ENCODE peak calls at places on chromosomes 1 and 21, in eight cellular contexts. K is uterus, X is fibroblast of the aortic adventitia, N is endothelial cell, F is WTC11, E is cardiac fibroblast, G is OCI-LY7, O is IMR-90. T is an unnamed sample.

GRCh38 chr1:36351222-36351977 is 28.0 kb upstream of the EVA1B start:
- DNase-seq in E (peak), N (no peak), K (no peak), O (peak), F (no peak), X (peak), G (no peak), T (no peak)

GRCh38 chr1:185132534-185132933 is 24.2 kb downstream of the TRMT1L start:
- DNase-seq in O (no peak), E (no peak), N (no peak), G (no peak), F (no peak), K (no peak), X (no peak), T (no peak)

GRCh38 chr21:36113647-36114428 is 21.0 kb upstream of the CBR3 start:
- DNase-seq in K (no peak), G (no peak), O (no peak), N (no peak), X (no peak), E (no peak), F (no peak), T (no peak)

GRCh38 chr1:159177273-159177907 is 6.0 kb downstream of the CADM3 start:
- DNase-seq in K (peak), G (peak), F (peak), X (peak), E (peak), O (peak), N (peak), T (no peak)

GRCh38 chr21:31873696-31874599 is 1.1 kb downstream of the HUNK start:
- DNase-seq in K (peak), X (no peak), E (peak), G (peak), N (peak), F (peak), O (peak), T (peak)

GRCh38 chr1:22347854-22348760 is 103.5 kb upstream of the ZBTB40 start:
- DNase-seq in F (no peak), E (no peak), K (no peak), N (no peak), O (no peak), G (no peak), X (no peak), T (no peak)

GRCh38 chr1:248815407-248816034 is 10.2 kb downstream of the SH3BP5L start:
- DNase-seq in F (no peak), N (no peak), K (no peak), O (no peak), X (no peak), G (no peak), E (no peak), T (no peak)

GRCh38 chr1:151693057-151693651 is 23.4 kb downstream of the CELF3 start:
- DNase-seq in G (peak), K (no peak), N (no peak), O (peak), F (no peak), X (peak), E (peak), T (no peak)

GRCh38 chr1:117061986-117062415 is 1.9 kb downstream of the TTF2 start:
- DNase-seq in O (peak), F (no peak), G (no peak), K (no peak), X (peak), N (no peak), E (peak), T (no peak)

GRCh38 chr1:117059334-117059677 is 820 bp upstream of the TTF2 start:
- DNase-seq in G (peak), E (no peak), X (no peak), O (no peak), N (peak), F (peak), K (no peak), T (no peak)

GRCh38 chr1:117058810-117059209 is 1.3 kb upstream of the TTF2 start:
- DNase-seq in O (no peak), E (no peak), N (no peak), K (no peak), F (no peak), X (no peak), G (peak), T (no peak)

GRCh38 chr1:117060441-117061317 is 553 bp downstream of the TTF2 start:
- DNase-seq in F (no peak), G (peak), E (peak), N (peak), O (peak), K (no peak), X (peak), T (no peak)

GRCh38 chr1:117059678-117060440 is at the start of gene TTF2:
- DNase-seq in N (peak), K (peak), F (peak), G (peak), E (peak), X (peak), O (peak), T (peak)
- TF ChIP-seq CTCF in N (no peak), K (peak), F (no peak), G (peak), E (no peak), X (peak), O (no peak), T (peak)

GRCh38 chr1:230425252-230426061 is 675 bp downstream of the PGBD5 start:
- DNase-seq in F (peak), X (no peak), N (peak), G (no peak), K (no peak), E (no peak), O (no peak), T (no peak)
- TF ChIP-seq CTCF in F (no peak), X (no peak), N (no peak), G (no peak), K (no peak), E (no peak), O (no peak), T (no peak)

GRCh38 chr1:156480015-156480368 is 20.6 kb downstream of the MEF2D start:
- DNase-seq in F (no peak), K (no peak), X (no peak), E (no peak), N (no peak), O (no peak), G (no peak), T (no peak)
- TF ChIP-seq CTCF in F (no peak), K (no peak), X (peak), E (peak), N (no peak), O (peak), G (no peak), T (no peak)

GRCh38 chr1:235947989-235948388 is 81.3 kb upstream of the LYST start:
- DNase-seq in F (no peak), N (no peak), G (no peak), E (no peak), K (no peak), O (no peak), X (no peak), T (no peak)

GRCh38 chr1:235943581-235944114 is 76.9 kb upstream of the LYST start:
- DNase-seq in G (no peak), N (no peak), E (peak), O (peak), F (no peak), K (no peak), X (peak), T (no peak)

GRCh38 chr1:235945775-235946565 is 79.3 kb upstream of the LYST start:
- DNase-seq in F (no peak), X (no peak), O (no peak), N (no peak), E (no peak), K (no peak), G (no peak), T (no peak)

GRCh38 chr1:235948774-235949427 is 82.2 kb upstream of the LYST start:
- DNase-seq in E (no peak), G (no peak), O (no peak), K (no peak), N (no peak), F (no peak), X (no peak), T (no peak)

DNA sequence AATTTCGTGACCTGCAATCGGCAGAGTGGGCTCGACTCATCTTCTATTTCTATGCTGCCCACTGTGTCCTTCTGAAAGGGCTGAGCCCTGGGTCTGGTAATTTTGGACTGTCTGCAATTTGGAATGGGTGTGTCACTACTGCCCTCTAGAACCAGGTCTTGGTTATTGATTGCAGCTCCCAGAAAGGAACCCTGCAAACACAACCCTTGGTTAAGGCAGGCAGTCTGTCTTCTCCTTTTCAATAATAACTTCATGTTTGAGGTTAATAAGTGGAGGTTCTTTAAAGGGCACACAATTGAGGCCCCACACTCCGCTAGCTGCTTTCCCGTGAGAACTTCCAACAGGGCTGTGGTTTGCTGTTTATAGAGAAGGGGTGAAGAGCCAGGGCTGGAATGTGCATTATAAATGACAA is 79.9 kb upstream of the LYST start:
- DNase-seq in O (peak), E (peak), K (no peak), G (peak), X (peak), F (no peak), N (no peak), T (no peak)
- TF ChIP-seq CTCF in O (peak), E (peak), K (no peak), G (peak), X (peak), F (no peak), N (no peak), T (no peak)

GRCh38 chr1:5968161-5968736 is 24.0 kb downstream of the NPHP4 start:
- DNase-seq in X (no peak), F (peak), O (no peak), G (no peak), N (no peak), K (no peak), E (no peak), T (no peak)

GRCh38 chr1:5962265-5963105 is 29.7 kb downstream of the NPHP4 start:
- DNase-seq in O (no peak), G (no peak), X (no peak), N (no peak), E (no peak), F (no peak), K (no peak), T (no peak)

GRCh38 chr1:5966543-5967205 is 25.6 kb downstream of the NPHP4 start:
- DNase-seq in O (no peak), K (no peak), E (no peak), N (no peak), F (peak), X (no peak), G (no peak), T (no peak)

GRCh38 chr1:5967351-5968160 is 24.7 kb downstream of the NPHP4 start:
- DNase-seq in N (no peak), K (no peak), X (no peak), G (no peak), O (no peak), F (peak), E (peak), T (no peak)

GRCh38 chr1:5965586-5966131 is 26.6 kb downstream of the NPHP4 start:
- DNase-seq in K (no peak), F (no peak), X (no peak), N (no peak), G (no peak), O (no peak), E (no peak), T (no peak)
- TF ChIP-seq CTCF in K (no peak), F (no peak), X (no peak), N (no peak), G (no peak), O (no peak), E (no peak), T (no peak)

GRCh38 chr1:157313240-157313807 is 175.1 kb upstream of the ETV3 start:
- DNase-seq in N (no peak), G (no peak), K (no peak), O (no peak), X (no peak), F (no peak), E (no peak), T (no peak)

GRCh38 chr1:157307491-157307890 is 169.3 kb upstream of the ETV3 start:
- DNase-seq in E (no peak), K (no peak), O (no peak), F (no peak), N (no peak), X (no peak), G (no peak), T (no peak)

GRCh38 chr1:157312270-157312812 is 174.1 kb upstream of the ETV3 start:
- DNase-seq in X (peak), N (no peak), O (no peak), E (no peak), F (no peak), K (no peak), G (no peak), T (no peak)

GRCh38 chr1:157311730-157312269 is 173.6 kb upstream of the ETV3 start:
- DNase-seq in O (no peak), X (no peak), G (no peak), N (no peak), F (no peak), E (no peak), K (no peak), T (no peak)

DNA sequence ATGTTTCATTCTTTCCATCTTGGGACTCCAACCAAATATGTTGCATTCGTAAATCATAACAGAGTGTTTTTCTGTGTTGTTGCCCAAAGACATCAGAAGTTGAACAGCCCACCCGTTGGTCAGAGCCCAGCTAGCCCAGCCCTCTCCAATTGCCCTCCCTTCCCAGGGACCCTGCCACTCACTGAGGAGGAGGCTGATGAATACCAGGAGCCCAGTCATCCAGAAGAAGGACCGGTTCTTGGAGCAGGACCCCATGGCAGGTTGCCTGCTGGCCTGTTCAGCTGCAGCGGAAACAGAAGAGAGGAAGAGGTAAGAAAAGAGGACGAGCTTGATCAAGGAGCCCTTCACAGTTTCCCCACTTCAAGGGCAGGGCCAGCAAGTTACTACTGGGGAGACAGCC is 172.2 kb upstream of the ETV3 start:
- DNase-seq in F (no peak), N (no peak), G (no peak), O (no peak), E (no peak), K (peak), X (peak), T (no peak)
- TF ChIP-seq CTCF in F (no peak), N (no peak), G (no peak), O (no peak), E (no peak), K (no peak), X (no peak), T (no peak)

GRCh38 chr1:115545791-115546733 is 95.7 kb upstream of the VANGL1 start:
- DNase-seq in E (peak), G (no peak), N (peak), F (peak), X (peak), O (peak), K (peak), T (no peak)
- TF ChIP-seq CTCF in E (peak), G (peak), N (no peak), F (no peak), X (peak), O (peak), K (peak), T (peak)

T was measured in type B pancreatic cell.